ENCODE peak calls at places on chromosome 11, in nine cellular contexts. L, J, A, O, V, P, T, C and D are unnamed samples.
A peak's percentile ranks its signal among the peaks of the same experiment; 100 is the strongest.

GRCh38 chr11:77191823-77192495 is 63.9 kb downstream of the MYO7A start:
- DNase-seq in L (no peak), J (peak; percentile 18), A (peak; percentile 93), O (peak; percentile 64), V (peak; percentile 91), P (peak; percentile 90), T (no peak), C (peak; percentile 72), D (no peak)

GRCh38 chr11:43712676-43713075 is 32.1 kb downstream of the HSD17B12 start:
- DNase-seq in L (no peak), J (no peak), A (no peak), O (no peak), V (no peak), P (no peak), T (no peak), C (no peak), D (no peak)

GRCh38 chr11:114228401-114229061 is 67.7 kb upstream of the NNMT start:
- DNase-seq in L (no peak), J (no peak), A (no peak), O (no peak), V (no peak), P (no peak), T (no peak), C (no peak), D (no peak)

GRCh38 chr11:62539238-62539925 is 7.2 kb downstream of the AHNAK start:
- DNase-seq in L (peak; percentile 87), J (no peak), A (peak; percentile 93), O (peak; percentile 92), V (peak; percentile 85), P (peak; percentile 63), T (peak; percentile 76), C (peak; percentile 89), D (no peak)

GRCh38 chr11:115054541-115055538 is 376.5 kb downstream of the NXPE2 start:
- DNase-seq in L (no peak), J (no peak), A (peak; percentile 91), O (no peak), V (no peak), P (no peak), T (peak; percentile 48), C (no peak), D (no peak)

GRCh38 chr11:86947541-86947940 is 7.7 kb downstream of the FZD4 start:
- DNase-seq in L (no peak), J (no peak), A (no peak), O (no peak), V (no peak), P (no peak), T (no peak), C (no peak), D (no peak)

GRCh38 chr11:130631119-130631518 is 182.7 kb downstream of the ADAMTS15 start:
- DNase-seq in L (no peak), J (no peak), A (peak; percentile 95), O (peak; percentile 71), V (no peak), P (no peak), T (peak; percentile 72), C (no peak), D (no peak)

GRCh38 chr11:113725883-113726405 is 19.8 kb upstream of the TMPRSS5 start:
- DNase-seq in L (no peak), J (no peak), A (no peak), O (no peak), V (no peak), P (no peak), T (no peak), C (no peak), D (no peak)

GRCh38 chr11:5232150-5232549 is 2.1 kb downstream of the HBD start:
- DNase-seq in L (no peak), J (no peak), A (no peak), O (no peak), V (no peak), P (no peak), T (no peak), C (no peak), D (no peak)

GRCh38 chr11:82536706-82537105 is 197.0 kb downstream of the FAM181B start:
- DNase-seq in L (no peak), J (no peak), A (no peak), O (no peak), V (no peak), P (no peak), T (no peak), C (no peak), D (no peak)

GRCh38 chr11:130403301-130403804 is 25.1 kb downstream of the ADAMTS8 start:
- DNase-seq in L (no peak), J (no peak), A (peak; percentile 64), O (peak; percentile 76), V (no peak), P (no peak), T (peak; percentile 81), C (peak; percentile 33), D (no peak)

GRCh38 chr11:60880635-60881282 is 13.4 kb downstream of the ZP1 start:
- DNase-seq in L (no peak), J (no peak), A (no peak), O (no peak), V (no peak), P (no peak), T (no peak), C (no peak), D (no peak)

DNA sequence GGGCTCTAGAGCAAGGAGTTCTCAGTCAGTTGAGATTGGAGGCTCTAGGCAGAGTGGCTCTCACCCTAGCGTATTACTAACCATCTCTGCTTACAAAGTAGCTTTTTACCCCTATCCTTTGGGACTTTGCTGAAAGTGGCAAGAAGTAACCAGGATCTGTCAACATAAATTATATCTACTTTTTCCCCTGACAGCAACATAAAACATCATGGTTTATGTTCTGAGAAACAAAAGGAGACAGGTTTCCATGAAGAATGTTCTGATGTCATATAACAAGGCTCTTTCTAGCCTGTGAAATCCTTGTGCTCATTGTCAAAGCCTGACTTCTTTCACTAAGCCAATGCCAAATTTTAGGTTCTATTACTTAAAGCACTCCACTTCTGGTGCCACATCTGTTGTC is 7.2 kb upstream of the EIF3M start:
- DNase-seq in L (no peak), J (no peak), A (no peak), O (no peak), V (no peak), P (no peak), T (no peak), C (no peak), D (no peak)
- TF ChIP-seq CTCF in L (no peak), J (no peak), A (no peak), O (no peak), V (no peak), P (no peak), T (no peak), C (no peak), D (no peak)

GRCh38 chr11:7971846-7972245 is 6.6 kb upstream of the NLRP10 start:
- DNase-seq in L (no peak), J (no peak), A (no peak), O (peak; percentile 54), V (no peak), P (no peak), T (no peak), C (no peak), D (no peak)

GRCh38 chr11:7967097-7967496 is 1.9 kb upstream of the NLRP10 start:
- DNase-seq in L (no peak), J (no peak), A (no peak), O (no peak), V (no peak), P (no peak), T (no peak), C (no peak), D (no peak)

GRCh38 chr11:7968686-7969085 is 3.4 kb upstream of the NLRP10 start:
- DNase-seq in L (no peak), J (no peak), A (no peak), O (no peak), V (no peak), P (no peak), T (no peak), C (no peak), D (no peak)

GRCh38 chr11:7967826-7968225 is 2.6 kb upstream of the NLRP10 start:
- DNase-seq in L (no peak), J (no peak), A (no peak), O (no peak), V (no peak), P (no peak), T (no peak), C (no peak), D (no peak)

DNA sequence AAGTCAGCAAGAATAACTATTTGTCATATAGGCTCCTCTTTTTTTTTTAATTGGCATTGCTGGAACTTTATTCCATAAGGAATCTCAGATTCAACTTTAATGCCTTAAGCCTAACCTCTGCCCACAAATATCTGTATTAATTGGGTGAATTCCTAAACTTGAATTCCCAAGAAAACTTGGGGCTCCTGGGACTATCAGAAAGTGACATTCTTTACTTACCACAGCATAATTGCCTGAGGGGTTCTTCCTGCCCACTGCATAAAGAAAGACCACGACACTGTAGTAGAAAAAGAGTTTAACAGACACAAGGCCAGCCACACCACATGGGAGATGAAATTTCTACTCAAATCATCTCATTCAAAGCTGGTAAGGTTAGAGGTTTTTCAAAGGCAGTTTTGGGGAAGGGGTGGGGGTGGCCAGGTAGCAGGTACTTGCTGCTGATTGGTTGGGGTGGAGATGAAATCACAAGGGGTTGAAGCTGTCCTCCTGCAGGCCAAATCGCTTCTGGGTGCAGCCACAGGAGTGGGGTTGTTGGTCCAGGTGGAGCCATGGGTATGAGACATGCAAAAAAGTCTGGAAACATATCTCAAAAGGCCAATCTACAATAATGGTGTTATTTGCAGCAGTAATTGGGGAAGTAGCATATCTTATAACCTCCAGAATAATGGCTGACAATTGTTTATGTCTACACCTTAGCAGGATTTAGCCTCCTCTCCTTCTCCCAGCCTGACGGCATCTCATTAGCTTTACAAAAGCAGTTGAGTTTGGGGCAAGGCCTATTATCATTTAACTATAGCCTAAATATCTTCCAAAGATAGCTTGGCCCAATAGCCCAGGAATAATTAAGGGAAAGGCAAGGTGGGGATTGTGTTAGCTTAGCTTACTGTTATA is 4.8 kb upstream of the NLRP10 start:
- DNase-seq in L (no peak), J (no peak), A (no peak), O (no peak), V (no peak), P (no peak), T (no peak), C (no peak), D (no peak)
- TF ChIP-seq CTCF in L (no peak), J (no peak), A (no peak), O (no peak), V (no peak), P (no peak), T (no peak), C (no peak), D (no peak)

GRCh38 chr11:17412488-17413180 is 24.2 kb upstream of the KCNJ11 start:
- DNase-seq in L (no peak), J (no peak), A (no peak), O (no peak), V (no peak), P (no peak), T (no peak), C (no peak), D (no peak)
- TF ChIP-seq CTCF in L (no peak), J (no peak), A (no peak), O (no peak), V (no peak), P (no peak), T (no peak), C (no peak), D (no peak)

GRCh38 chr11:1931326-1931725 is 11.8 kb downstream of the TNNT3 start:
- DNase-seq in L (peak; percentile 55), J (no peak), A (no peak), O (peak; percentile 67), V (no peak), P (no peak), T (no peak), C (no peak), D (no peak)
- TF ChIP-seq CTCF in L (no peak), J (no peak), A (no peak), O (no peak), V (no peak), P (no peak), T (no peak), C (no peak), D (no peak)

GRCh38 chr11:65672180-65672860 is 9.6 kb upstream of the RELA start:
- DNase-seq in L (no peak), J (no peak), A (no peak), O (no peak), V (no peak), P (no peak), T (no peak), C (no peak), D (no peak)
- TF ChIP-seq CTCF in L (no peak), J (no peak), A (no peak), O (no peak), V (no peak), P (no peak), T (no peak), C (no peak), D (no peak)